ENCODE peak calls at places on chromosomes 13 and 19, in seven cellular contexts. U is GM23338; H is psoas muscle; Y is HS-27A; R is hypothalamus; C is NCI-H510A; F is activated T-helper 1 cell treated with anti-CD3 and anti-CD28 coated beads, Interleukin-2, amount 50 U/mL, for 16 hours. I is an unnamed sample.

GRCh38 chr13:31982540-31982939 is 49.0 kb upstream of the FRY start:
- DNase-seq in U (no peak), H (peak), Y (peak), R (no peak), C (peak), F (no peak), I (peak)

GRCh38 chr13:110005563-110005962 is 219.2 kb upstream of the IRS2 start:
- DNase-seq in U (no peak), H (no peak), Y (no peak), R (no peak), C (no peak), F (no peak), I (no peak)

GRCh38 chr13:113970810-113971470 is 2.9 kb downstream of the C13orf46 start:
- DNase-seq in U (no peak), H (peak), Y (no peak), R (no peak), C (no peak), F (no peak), I (no peak)

GRCh38 chr19:32748497-32748896 is 28.9 kb downstream of the TDRD12 start:
- DNase-seq in U (peak), H (no peak), Y (no peak), R (no peak), C (no peak), F (no peak), I (no peak)

GRCh38 chr13:106310450-106310849 is 225.0 kb downstream of the EFNB2 start:
- DNase-seq in U (no peak), H (no peak), Y (no peak), R (no peak), C (no peak), F (no peak), I (no peak)

GRCh38 chr13:37148501-37148900 is 43.0 kb upstream of the CSNK1A1L start:
- DNase-seq in U (no peak), H (no peak), Y (no peak), R (no peak), C (no peak), F (no peak), I (no peak)

GRCh38 chr19:38287604-38288003 is 16.4 kb upstream of the C19orf33 start:
- DNase-seq in U (no peak), H (no peak), Y (no peak), R (no peak), C (no peak), F (no peak), I (no peak)

GRCh38 chr19:10855879-10856522 is 7.8 kb downstream of the C19orf38 start:
- DNase-seq in U (peak), H (no peak), Y (no peak), R (no peak), C (no peak), F (no peak), I (no peak)

GRCh38 chr19:27844261-27844660 is 1368.7 kb downstream of the UQCRFS1 start:
- DNase-seq in U (no peak), H (no peak), Y (no peak), R (no peak), C (no peak), F (no peak), I (no peak)

GRCh38 chr19:20662421-20663105 is 1.2 kb upstream of the ZNF626 start:
- DNase-seq in U (no peak), H (peak), Y (no peak), R (no peak), C (no peak), F (no peak), I (no peak)

GRCh38 chr13:21850013-21851006 is 179.4 kb downstream of the FGF9 start:
- DNase-seq in U (no peak), H (no peak), Y (no peak), R (no peak), C (no peak), F (no peak), I (no peak)

GRCh38 chr19:46718157-46718933 is 1.4 kb upstream of the PRKD2 start:
- DNase-seq in U (peak), H (no peak), Y (no peak), R (no peak), C (peak), F (peak), I (no peak)

GRCh38 chr19:19568802-19569756 is 31.0 kb downstream of the CILP2 start:
- DNase-seq in U (no peak), H (no peak), Y (no peak), R (no peak), C (no peak), F (no peak), I (no peak)

GRCh38 chr19:488505-489417 is 7.5 kb upstream of the MADCAM1 start:
- DNase-seq in U (peak), H (peak), Y (peak), R (peak), C (peak), F (peak), I (peak)

I was measured in cardiac septum.